ENCODE peak calls at places on chromosomes 12 and 14, in seven cellular contexts. One of them, this sample, is unnamed.

GRCh38 chr12:55748230-55748993 is 5.5 kb downstream of the GDF11 start:
- DNase-seq in thoracic aorta: no peak
- DNase-seq in tibial artery: no peak
- DNase-seq in CD4-positive, alpha-beta T cell: no peak
- DNase-seq in NB4: no peak
- DNase-seq in BE2C: no peak
- DNase-seq in GM10248: no peak
- DNase-seq in this sample: no peak

GRCh38 chr14:56490379-56490778 is 89.2 kb upstream of the TMEM260 start:
- DNase-seq in tibial artery: no peak
- DNase-seq in BE2C: no peak
- DNase-seq in GM10248: no peak
- DNase-seq in NB4: peak; percentile 44
- DNase-seq in CD4-positive, alpha-beta T cell: no peak
- DNase-seq in thoracic aorta: no peak
- DNase-seq in this sample: no peak

GRCh38 chr14:22836301-22837058 is at the start of gene MMP14:
- DNase-seq in thoracic aorta: peak; percentile 77
- DNase-seq in NB4: peak; percentile 84
- DNase-seq in tibial artery: peak; percentile 93
- DNase-seq in GM10248: no peak
- DNase-seq in CD4-positive, alpha-beta T cell: no peak
- DNase-seq in BE2C: no peak
- DNase-seq in this sample: no peak

GRCh38 chr14:74754157-74754556 is 9.0 kb upstream of the YLPM1 start:
- DNase-seq in thoracic aorta: no peak
- DNase-seq in CD4-positive, alpha-beta T cell: no peak
- DNase-seq in NB4: no peak
- DNase-seq in GM10248: no peak
- DNase-seq in BE2C: no peak
- DNase-seq in tibial artery: no peak
- DNase-seq in this sample: no peak

GRCh38 chr12:40105265-40105514 is 691 bp downstream of the SLC2A13 start:
- DNase-seq in tibial artery: peak; percentile 54
- DNase-seq in CD4-positive, alpha-beta T cell: no peak
- DNase-seq in NB4: no peak
- DNase-seq in GM10248: no peak
- DNase-seq in thoracic aorta: no peak
- DNase-seq in BE2C: no peak
- DNase-seq in this sample: no peak

GRCh38 chr14:23154876-23155587 is 28.4 kb downstream of the SLC7A8 start:
- DNase-seq in CD4-positive, alpha-beta T cell: no peak
- DNase-seq in thoracic aorta: peak; percentile 75
- DNase-seq in NB4: no peak
- DNase-seq in GM10248: no peak
- DNase-seq in tibial artery: peak; percentile 94
- DNase-seq in BE2C: no peak
- DNase-seq in this sample: no peak

GRCh38 chr12:48988030-48988649 is 10.0 kb downstream of the WNT1 start:
- DNase-seq in CD4-positive, alpha-beta T cell: peak; percentile 62
- DNase-seq in thoracic aorta: no peak
- DNase-seq in BE2C: peak; percentile 77
- DNase-seq in GM10248: peak; percentile 80
- DNase-seq in tibial artery: no peak
- DNase-seq in NB4: peak; percentile 76
- DNase-seq in this sample: no peak

GRCh38 chr12:30862486-30862885 is 64.1 kb upstream of the TSPAN11 start:
- DNase-seq in tibial artery: no peak
- DNase-seq in CD4-positive, alpha-beta T cell: no peak
- DNase-seq in BE2C: peak; percentile 81
- DNase-seq in thoracic aorta: no peak
- DNase-seq in NB4: no peak
- DNase-seq in GM10248: no peak
- DNase-seq in this sample: no peak

GRCh38 chr14:102560436-102561261 is 31.8 kb upstream of the RCOR1 start:
- DNase-seq in GM10248: no peak
- DNase-seq in NB4: peak; percentile 52
- DNase-seq in tibial artery: no peak
- DNase-seq in thoracic aorta: no peak
- DNase-seq in BE2C: no peak
- DNase-seq in CD4-positive, alpha-beta T cell: no peak
- DNase-seq in this sample: no peak

GRCh38 chr14:41362134-41362533 is 244.5 kb upstream of the LRFN5 start:
- DNase-seq in tibial artery: no peak
- DNase-seq in NB4: peak; percentile 1
- DNase-seq in CD4-positive, alpha-beta T cell: no peak
- DNase-seq in GM10248: no peak
- DNase-seq in BE2C: no peak
- DNase-seq in thoracic aorta: no peak
- DNase-seq in this sample: no peak

GRCh38 chr12:27824126-27824842 is 44.2 kb upstream of the MANSC4 start:
- DNase-seq in BE2C: no peak
- DNase-seq in tibial artery: no peak
- DNase-seq in NB4: no peak
- DNase-seq in GM10248: peak; percentile 45
- DNase-seq in thoracic aorta: no peak
- DNase-seq in CD4-positive, alpha-beta T cell: no peak
- DNase-seq in this sample: no peak

GRCh38 chr12:67471810-67472209 is 176.7 kb upstream of the DYRK2 start:
- DNase-seq in GM10248: no peak
- DNase-seq in NB4: no peak
- DNase-seq in tibial artery: no peak
- DNase-seq in CD4-positive, alpha-beta T cell: no peak
- DNase-seq in BE2C: no peak
- DNase-seq in thoracic aorta: no peak
- DNase-seq in this sample: no peak

GRCh38 chr12:63292476-63293228 is 141.7 kb upstream of the AVPR1A start:
- DNase-seq in GM10248: no peak
- DNase-seq in CD4-positive, alpha-beta T cell: no peak
- DNase-seq in BE2C: no peak
- DNase-seq in NB4: no peak
- DNase-seq in tibial artery: no peak
- DNase-seq in thoracic aorta: no peak
- DNase-seq in this sample: no peak

GRCh38 chr12:50533203-50533584 is 28.4 kb downstream of the DIP2B start:
- DNase-seq in thoracic aorta: no peak
- DNase-seq in NB4: no peak
- DNase-seq in CD4-positive, alpha-beta T cell: no peak
- DNase-seq in BE2C: no peak
- DNase-seq in GM10248: no peak
- DNase-seq in tibial artery: no peak
- DNase-seq in this sample: no peak

GRCh38 chr14:30559638-30560071 is 697 bp downstream of the G2E3 start:
- DNase-seq in CD4-positive, alpha-beta T cell: no peak
- DNase-seq in GM10248: peak; percentile 18
- DNase-seq in tibial artery: no peak
- DNase-seq in thoracic aorta: no peak
- DNase-seq in NB4: peak; percentile 47
- DNase-seq in BE2C: no peak
- DNase-seq in this sample: no peak

GRCh38 chr12:106179086-106179485 is 40.3 kb upstream of the NUAK1 start:
- DNase-seq in CD4-positive, alpha-beta T cell: no peak
- DNase-seq in thoracic aorta: no peak
- DNase-seq in BE2C: no peak
- DNase-seq in NB4: no peak
- DNase-seq in tibial artery: peak; percentile 29
- DNase-seq in GM10248: no peak
- DNase-seq in this sample: no peak

GRCh38 chr12:127381043-127381668 is 885.8 kb upstream of the TMEM132C start:
- DNase-seq in tibial artery: no peak
- DNase-seq in BE2C: peak; percentile 56
- DNase-seq in thoracic aorta: no peak
- DNase-seq in GM10248: peak; percentile 53
- DNase-seq in CD4-positive, alpha-beta T cell: no peak
- DNase-seq in NB4: peak; percentile 62
- DNase-seq in this sample: no peak

GRCh38 chr12:121570467-121571283 is 10.1 kb downstream of the KDM2B start:
- DNase-seq in thoracic aorta: no peak
- DNase-seq in GM10248: no peak
- DNase-seq in BE2C: no peak
- DNase-seq in tibial artery: no peak
- DNase-seq in NB4: no peak
- DNase-seq in CD4-positive, alpha-beta T cell: no peak
- DNase-seq in this sample: no peak

GRCh38 chr14:28776482-28777266 is 10.1 kb downstream of the FOXG1 start:
- DNase-seq in NB4: no peak
- DNase-seq in BE2C: no peak
- DNase-seq in thoracic aorta: no peak
- DNase-seq in tibial artery: no peak
- DNase-seq in CD4-positive, alpha-beta T cell: no peak
- DNase-seq in GM10248: no peak
- DNase-seq in this sample: no peak

GRCh38 chr14:28772613-28773012 is 6.0 kb downstream of the FOXG1 start:
- DNase-seq in BE2C: no peak
- DNase-seq in tibial artery: no peak
- DNase-seq in CD4-positive, alpha-beta T cell: no peak
- DNase-seq in GM10248: no peak
- DNase-seq in thoracic aorta: no peak
- DNase-seq in NB4: no peak
- DNase-seq in this sample: no peak

GRCh38 chr14:28773176-28773575 is 6.6 kb downstream of the FOXG1 start:
- DNase-seq in NB4: no peak
- DNase-seq in thoracic aorta: no peak
- DNase-seq in GM10248: no peak
- DNase-seq in CD4-positive, alpha-beta T cell: no peak
- DNase-seq in tibial artery: no peak
- DNase-seq in BE2C: no peak
- DNase-seq in this sample: no peak

GRCh38 chr14:28774764-28775738 is 8.5 kb downstream of the FOXG1 start:
- DNase-seq in GM10248: no peak
- DNase-seq in thoracic aorta: no peak
- DNase-seq in CD4-positive, alpha-beta T cell: no peak
- DNase-seq in NB4: no peak
- DNase-seq in tibial artery: no peak
- DNase-seq in BE2C: no peak
- DNase-seq in this sample: no peak

DNA sequence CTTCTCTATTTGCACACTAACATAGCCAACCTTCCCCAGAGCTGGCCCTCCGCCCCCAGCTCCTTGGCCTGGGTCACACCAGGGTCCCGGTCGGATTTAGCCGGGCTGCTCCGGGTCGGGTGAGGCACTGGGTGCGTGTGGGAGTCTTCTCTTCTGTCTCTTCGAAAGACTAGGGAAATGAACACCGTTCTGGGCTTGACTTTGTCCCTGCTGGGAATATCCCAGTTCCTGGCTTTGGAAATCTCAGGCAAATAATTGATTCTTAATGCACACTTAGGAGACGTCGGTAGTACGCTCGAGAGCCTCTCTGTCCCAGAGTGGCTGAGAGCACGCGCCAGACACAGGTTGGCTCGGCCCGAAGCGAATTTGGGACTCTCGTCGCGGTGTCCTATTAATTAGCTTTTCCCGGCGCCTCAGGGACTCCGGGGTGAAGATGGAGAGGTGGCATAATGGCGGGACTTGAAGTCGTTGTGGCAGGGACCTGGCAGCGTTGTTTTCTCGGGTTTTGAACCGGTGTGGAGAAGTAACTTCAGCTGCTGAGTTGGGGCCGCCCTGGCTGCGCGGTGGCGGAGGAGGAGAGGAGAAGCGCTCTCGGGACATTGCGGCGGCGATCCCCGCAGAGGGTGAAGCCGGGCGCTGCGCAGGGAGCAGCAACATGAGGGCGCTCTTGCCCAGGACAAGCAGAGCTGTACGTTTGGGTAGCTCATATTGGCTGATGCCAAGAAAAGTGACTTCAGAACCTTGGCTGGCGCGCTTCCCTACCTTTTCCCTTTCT is 7.5 kb downstream of the FOXG1 start:
- DNase-seq in GM10248: no peak
- DNase-seq in NB4: no peak
- DNase-seq in tibial artery: no peak
- DNase-seq in BE2C: no peak
- DNase-seq in thoracic aorta: no peak
- DNase-seq in CD4-positive, alpha-beta T cell: no peak
- DNase-seq in this sample: no peak
- TF ChIP-seq CTCF in GM10248: peak; percentile 29
- TF ChIP-seq CTCF in NB4: no peak
- TF ChIP-seq CTCF in tibial artery: no peak
- TF ChIP-seq CTCF in BE2C: peak; percentile 13
- TF ChIP-seq CTCF in thoracic aorta: no peak
- TF ChIP-seq CTCF in CD4-positive, alpha-beta T cell: no peak
- TF ChIP-seq CTCF in this sample: no peak

GRCh38 chr14:72024043-72024407 is 91.8 kb downstream of the RGS6 start:
- DNase-seq in CD4-positive, alpha-beta T cell: peak; percentile 3
- DNase-seq in tibial artery: peak; percentile 35
- DNase-seq in GM10248: peak; percentile 30
- DNase-seq in BE2C: peak; percentile 23
- DNase-seq in thoracic aorta: no peak
- DNase-seq in NB4: peak; percentile 58
- DNase-seq in this sample: no peak
- TF ChIP-seq CTCF in CD4-positive, alpha-beta T cell: peak; percentile 67
- TF ChIP-seq CTCF in tibial artery: peak; percentile 55
- TF ChIP-seq CTCF in GM10248: peak; percentile 59
- TF ChIP-seq CTCF in BE2C: peak; percentile 70
- TF ChIP-seq CTCF in thoracic aorta: peak; percentile 61
- TF ChIP-seq CTCF in NB4: peak; percentile 71
- TF ChIP-seq CTCF in this sample: peak; percentile 82

GRCh38 chr12:14810953-14811483 is 3.0 kb downstream of the SMCO3 start:
- DNase-seq in BE2C: peak; percentile 47
- DNase-seq in tibial artery: no peak
- DNase-seq in thoracic aorta: no peak
- DNase-seq in NB4: no peak
- DNase-seq in GM10248: no peak
- DNase-seq in CD4-positive, alpha-beta T cell: no peak
- DNase-seq in this sample: no peak
- TF ChIP-seq CTCF in BE2C: peak; percentile 65
- TF ChIP-seq CTCF in tibial artery: peak; percentile 22
- TF ChIP-seq CTCF in thoracic aorta: no peak
- TF ChIP-seq CTCF in NB4: no peak
- TF ChIP-seq CTCF in GM10248: peak; percentile 21
- TF ChIP-seq CTCF in CD4-positive, alpha-beta T cell: no peak
- TF ChIP-seq CTCF in this sample: no peak

GRCh38 chr12:115172521-115172920 is 488.5 kb upstream of the TBX3 start:
- DNase-seq in GM10248: no peak
- DNase-seq in BE2C: no peak
- DNase-seq in NB4: no peak
- DNase-seq in tibial artery: no peak
- DNase-seq in thoracic aorta: no peak
- DNase-seq in CD4-positive, alpha-beta T cell: no peak
- DNase-seq in this sample: no peak

GRCh38 chr12:115163710-115164109 is 479.7 kb upstream of the TBX3 start:
- DNase-seq in GM10248: no peak
- DNase-seq in CD4-positive, alpha-beta T cell: no peak
- DNase-seq in BE2C: no peak
- DNase-seq in thoracic aorta: no peak
- DNase-seq in tibial artery: no peak
- DNase-seq in NB4: no peak
- DNase-seq in this sample: no peak

DNA sequence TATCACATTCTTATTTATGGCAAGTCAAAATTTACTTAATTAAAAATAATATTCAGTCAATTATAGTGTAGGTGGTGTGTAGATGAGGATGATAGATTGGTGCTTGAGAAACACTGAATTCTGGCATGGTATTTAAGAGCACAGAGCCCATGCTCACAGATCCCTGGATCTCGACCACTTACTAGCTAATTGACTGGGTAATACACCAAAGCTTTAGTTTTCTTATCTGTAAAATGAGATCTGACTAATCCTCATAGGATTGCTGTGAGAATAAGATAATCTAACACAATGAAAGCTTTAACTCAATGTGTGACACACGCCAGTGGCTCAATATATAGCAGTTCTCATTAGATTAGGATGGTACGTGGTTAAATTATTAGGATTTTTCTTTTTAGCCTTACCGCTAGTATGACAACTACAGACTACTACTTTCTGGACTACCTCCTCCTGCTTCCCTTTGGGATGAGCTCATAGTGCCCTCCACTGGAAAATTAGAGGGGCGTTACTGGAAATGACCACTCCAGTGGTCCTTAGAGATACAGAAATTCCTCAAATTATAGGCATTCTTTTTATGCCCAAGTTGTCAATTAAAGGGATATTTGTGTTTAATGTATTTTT is 482.8 kb upstream of the TBX3 start:
- DNase-seq in CD4-positive, alpha-beta T cell: no peak
- DNase-seq in BE2C: no peak
- DNase-seq in GM10248: no peak
- DNase-seq in thoracic aorta: no peak
- DNase-seq in NB4: no peak
- DNase-seq in tibial artery: no peak
- DNase-seq in this sample: no peak
- TF ChIP-seq CTCF in CD4-positive, alpha-beta T cell: no peak
- TF ChIP-seq CTCF in BE2C: peak; percentile 49
- TF ChIP-seq CTCF in GM10248: no peak
- TF ChIP-seq CTCF in thoracic aorta: no peak
- TF ChIP-seq CTCF in NB4: no peak
- TF ChIP-seq CTCF in tibial artery: no peak
- TF ChIP-seq CTCF in this sample: no peak